ENCODE peak calls at places on chromosomes 6 and 20, in five cellular contexts. N is body of pancreas, V is tibial nerve, C is A549, J is HCT116. H is an unnamed sample.

GRCh38 chr6:148203970-148204369 is 138.7 kb upstream of the SASH1 start:
- DNase-seq in J (no peak), C (no peak), N (no peak), V (no peak), H (no peak)

GRCh38 chr6:39517763-39518162 is 195.3 kb upstream of the KCNK16 start:
- DNase-seq in J (no peak), C (no peak), N (no peak), V (no peak), H (no peak)

GRCh38 chr6:89530982-89531381 is 98.0 kb downstream of the ANKRD6 start:
- DNase-seq in N (no peak), C (no peak), J (no peak), V (no peak), H (no peak)

GRCh38 chr6:165448210-165448609 is 138.8 kb upstream of the C6orf118 start:
- DNase-seq in J (no peak), V (no peak), N (no peak), C (peak), H (no peak)

GRCh38 chr20:48904566-48905321 is 16.8 kb upstream of the ARFGEF2 start:
- DNase-seq in C (peak), N (peak), V (peak), J (peak), H (peak)

GRCh38 chr6:131268303-131268702 is 133.0 kb downstream of the AKAP7 start:
- DNase-seq in V (no peak), N (no peak), C (no peak), J (no peak), H (no peak)

GRCh38 chr20:9758752-9759151 is 80.1 kb downstream of the PAK5 start:
- DNase-seq in N (no peak), V (no peak), C (no peak), J (no peak), H (no peak)

GRCh38 chr6:145685932-145686331 is 49.4 kb downstream of the EPM2A start:
- DNase-seq in J (no peak), V (no peak), N (no peak), C (no peak), H (no peak)

GRCh38 chr20:34693414-34693813 is 10.7 kb upstream of the TP53INP2 start:
- DNase-seq in N (no peak), V (no peak), C (no peak), J (no peak), H (no peak)

GRCh38 chr6:135254471-135254870 is 73.4 kb downstream of the MYB start:
- DNase-seq in C (no peak), V (no peak), J (no peak), N (no peak), H (peak)
- TF ChIP-seq POLR2A in C (no peak), V (no peak), J (no peak), N (no peak), H (no peak)

GRCh38 chr6:15522856-15523529 is 139.8 kb downstream of the DTNBP1 start:
- DNase-seq in C (no peak), J (no peak), V (no peak), N (no peak), H (peak)
- TF ChIP-seq POLR2A in C (no peak), J (no peak), V (no peak), N (no peak), H (no peak)

GRCh38 chr20:47667531-47668312 is 117.6 kb downstream of the SULF2 start:
- DNase-seq in V (no peak), J (no peak), N (no peak), C (no peak), H (no peak)

GRCh38 chr20:47666304-47666703 is 119.0 kb downstream of the SULF2 start:
- DNase-seq in N (no peak), C (no peak), J (no peak), V (no peak), H (no peak)

GRCh38 chr20:47665221-47665991 is 119.9 kb downstream of the SULF2 start:
- DNase-seq in C (no peak), V (no peak), N (no peak), J (no peak), H (no peak)

GRCh38 chr20:47668313-47669156 is 116.7 kb downstream of the SULF2 start:
- DNase-seq in V (no peak), N (no peak), C (no peak), J (no peak), H (no peak)

GRCh38 chr20:47667086-47667485 is 118.2 kb downstream of the SULF2 start:
- DNase-seq in J (no peak), N (no peak), V (no peak), C (no peak), H (no peak)
- TF ChIP-seq POLR2A in J (no peak), N (no peak), V (no peak), C (no peak), H (no peak)

GRCh38 chr6:47112311-47112710 is 70.2 kb upstream of the ADGRF1 start:
- DNase-seq in V (no peak), N (no peak), C (no peak), J (no peak), H (no peak)

GRCh38 chr6:47114460-47114859 is 72.3 kb upstream of the ADGRF1 start:
- DNase-seq in N (no peak), J (no peak), C (no peak), V (no peak), H (no peak)

GRCh38 chr6:47116086-47116485 is 74.0 kb upstream of the ADGRF1 start:
- DNase-seq in N (no peak), C (no peak), V (no peak), J (no peak), H (no peak)

GRCh38 chr6:47117314-47117713 is 75.2 kb upstream of the ADGRF1 start:
- DNase-seq in C (no peak), N (no peak), J (no peak), V (no peak), H (no peak)

DNA sequence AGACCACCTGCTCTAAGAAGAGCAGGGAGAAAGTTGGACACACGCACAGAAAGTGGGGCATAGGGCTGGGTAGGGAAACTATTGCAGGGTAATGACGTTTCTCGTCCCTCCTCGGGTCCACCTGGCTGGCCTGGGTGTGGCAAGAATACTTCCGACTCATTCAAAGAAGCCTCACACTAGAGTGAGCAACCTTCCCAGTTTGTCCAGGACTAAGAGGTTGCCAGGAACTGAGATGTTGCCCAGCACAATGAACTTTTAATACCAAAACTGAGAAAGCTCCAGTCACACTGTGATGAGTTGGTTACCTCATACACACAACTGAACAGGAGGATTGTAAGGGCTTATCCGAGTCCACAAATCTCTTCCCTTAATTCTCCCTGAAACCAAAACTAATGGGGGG is 74.5 kb upstream of the ADGRF1 start:
- DNase-seq in C (no peak), J (no peak), V (no peak), N (no peak), H (no peak)
- TF ChIP-seq POLR2A in C (no peak), J (no peak), V (no peak), N (no peak), H (no peak)

GRCh38 chr6:10721850-10722569 is 860 bp upstream of the TMEM14C start:
- DNase-seq in J (no peak), V (no peak), C (no peak), N (no peak), H (no peak)

GRCh38 chr6:10722570-10722819 is 375 bp upstream of the TMEM14C start:
- DNase-seq in V (no peak), J (no peak), C (no peak), N (no peak), H (no peak)

GRCh38 chr6:10722820-10723651 is at the start of gene TMEM14C:
- DNase-seq in V (peak), N (peak), C (peak), J (peak), H (peak)

GRCh38 chr6:10719386-10720228 is 3.3 kb upstream of the TMEM14C start:
- DNase-seq in J (no peak), C (no peak), N (no peak), V (no peak), H (peak)

GRCh38 chr6:10720229-10720959 is 2.5 kb upstream of the TMEM14C start:
- DNase-seq in N (peak), J (no peak), C (no peak), V (no peak), H (peak)
- TF ChIP-seq POLR2A in N (peak), J (no peak), C (no peak), V (no peak), H (peak)

GRCh38 chr20:409697-410559 is 1.8 kb downstream of the RBCK1 start:
- DNase-seq in J (no peak), C (no peak), V (no peak), N (peak), H (no peak)

GRCh38 chr20:406200-407096 is 1.7 kb upstream of the RBCK1 start:
- DNase-seq in N (no peak), C (no peak), V (no peak), J (no peak), H (no peak)

GRCh38 chr20:407097-407952 is 774 bp upstream of the RBCK1 start:
- DNase-seq in C (peak), J (peak), V (peak), N (peak), H (peak)

GRCh38 chr20:408843-409696 is 971 bp downstream of the RBCK1 start:
- DNase-seq in V (no peak), N (no peak), J (no peak), C (no peak), H (peak)

DNA sequence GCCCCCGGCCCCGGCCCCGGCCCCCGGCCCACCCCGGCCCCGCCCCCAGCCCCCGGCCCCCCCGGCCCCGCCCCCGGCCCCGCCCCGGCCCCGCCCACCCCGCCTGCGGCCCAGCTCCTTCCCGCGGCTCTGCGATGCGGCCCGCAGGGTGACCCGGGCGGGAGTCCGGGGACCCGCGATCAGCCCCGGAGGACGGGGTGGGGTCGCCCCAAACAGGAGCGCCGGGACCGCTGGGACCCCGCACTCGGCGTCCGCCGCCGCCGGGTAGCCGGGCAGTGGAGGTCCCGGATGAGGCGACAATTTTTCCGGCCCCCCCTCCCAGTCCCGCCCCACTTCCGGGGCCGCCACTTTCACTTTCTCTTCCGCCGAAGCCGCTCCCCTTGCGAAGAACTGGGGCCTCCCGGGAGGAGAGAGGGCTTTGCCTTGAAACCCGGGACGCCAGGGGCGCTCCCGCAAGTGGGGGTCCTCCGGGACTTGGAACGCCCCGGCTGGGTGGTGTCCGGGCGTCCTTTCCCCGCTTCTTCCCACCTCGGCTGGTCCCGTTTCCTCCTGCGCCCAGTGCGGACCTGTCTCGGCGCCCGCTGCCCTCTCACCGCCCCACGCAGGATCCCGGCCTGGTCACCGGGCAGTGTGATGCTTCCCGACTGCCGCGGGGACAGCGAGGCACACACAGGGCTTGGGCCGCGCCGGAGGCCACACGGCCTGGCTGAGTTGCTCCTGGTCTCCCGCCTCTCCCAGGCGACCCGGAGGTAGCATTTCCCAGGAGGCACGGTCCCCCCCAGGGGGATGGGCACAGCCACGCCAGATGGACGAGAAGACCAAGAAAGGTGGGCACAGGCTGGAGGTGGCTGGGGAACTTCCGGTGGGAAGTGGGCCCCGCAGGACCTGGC is at the start of gene RBCK1:
- DNase-seq in V (peak), C (peak), J (peak), N (peak), H (peak)
- TF ChIP-seq POLR2A in V (peak), C (peak), J (peak), N (peak), H (peak)

GRCh38 chr6:30160791-30161261 is at the start of gene TRIM10:
- DNase-seq in N (no peak), J (no peak), C (no peak), V (no peak), H (peak)

GRCh38 chr6:30163918-30164654 is 740 bp downstream of the TRIM15 start:
- DNase-seq in V (no peak), N (no peak), C (no peak), J (no peak), H (no peak)

GRCh38 chr6:30162265-30163089 is 869 bp upstream of the TRIM15 start:
- DNase-seq in V (no peak), C (no peak), J (no peak), N (no peak), H (no peak)

GRCh38 chr6:30164714-30165113 is 1.4 kb downstream of the TRIM15 start:
- DNase-seq in C (no peak), J (no peak), V (no peak), N (no peak), H (no peak)

DNA sequence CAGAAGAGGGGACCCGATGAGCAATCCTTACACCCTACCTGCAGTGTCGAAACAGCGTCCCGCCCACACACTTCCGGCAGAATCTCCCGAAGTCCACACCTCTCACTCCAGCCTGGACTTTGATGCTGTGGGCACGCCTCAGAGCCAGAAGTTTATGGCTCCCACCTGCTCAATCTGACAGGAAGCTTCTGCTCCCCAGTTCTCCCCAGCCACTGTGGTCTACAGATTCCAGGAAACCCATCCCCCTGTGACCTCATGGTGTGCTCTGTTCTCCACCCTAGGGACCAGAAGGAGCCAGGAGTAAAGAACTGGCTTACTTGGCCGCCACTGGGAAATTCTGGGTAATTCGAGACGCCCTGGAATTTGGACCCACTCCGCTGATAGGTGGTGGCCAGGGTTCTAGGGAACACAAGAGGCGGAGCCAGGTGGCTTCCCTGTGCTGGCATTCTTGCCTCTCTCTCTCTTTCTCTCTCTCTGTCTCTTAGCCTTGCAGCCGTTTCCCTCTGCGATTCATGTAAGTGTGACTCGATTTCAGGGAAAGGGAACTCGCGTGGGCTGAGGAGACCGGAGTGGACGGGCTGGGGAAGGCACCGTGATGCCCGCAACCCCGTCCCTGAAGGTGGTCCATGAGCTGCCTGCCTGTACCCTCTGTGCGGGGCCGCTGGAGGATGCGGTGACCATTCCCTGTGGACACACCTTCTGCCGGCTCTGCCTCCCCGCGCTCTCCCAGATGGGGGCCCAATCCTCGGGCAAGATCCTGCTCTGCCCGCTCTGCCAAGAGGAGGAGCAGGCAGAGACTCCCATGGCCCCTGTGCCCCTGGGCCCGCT is at the start of gene TRIM15:
- DNase-seq in V (no peak), J (peak), N (no peak), C (no peak), H (no peak)
- TF ChIP-seq POLR2A in V (no peak), J (no peak), N (no peak), C (no peak), H (no peak)

DNA sequence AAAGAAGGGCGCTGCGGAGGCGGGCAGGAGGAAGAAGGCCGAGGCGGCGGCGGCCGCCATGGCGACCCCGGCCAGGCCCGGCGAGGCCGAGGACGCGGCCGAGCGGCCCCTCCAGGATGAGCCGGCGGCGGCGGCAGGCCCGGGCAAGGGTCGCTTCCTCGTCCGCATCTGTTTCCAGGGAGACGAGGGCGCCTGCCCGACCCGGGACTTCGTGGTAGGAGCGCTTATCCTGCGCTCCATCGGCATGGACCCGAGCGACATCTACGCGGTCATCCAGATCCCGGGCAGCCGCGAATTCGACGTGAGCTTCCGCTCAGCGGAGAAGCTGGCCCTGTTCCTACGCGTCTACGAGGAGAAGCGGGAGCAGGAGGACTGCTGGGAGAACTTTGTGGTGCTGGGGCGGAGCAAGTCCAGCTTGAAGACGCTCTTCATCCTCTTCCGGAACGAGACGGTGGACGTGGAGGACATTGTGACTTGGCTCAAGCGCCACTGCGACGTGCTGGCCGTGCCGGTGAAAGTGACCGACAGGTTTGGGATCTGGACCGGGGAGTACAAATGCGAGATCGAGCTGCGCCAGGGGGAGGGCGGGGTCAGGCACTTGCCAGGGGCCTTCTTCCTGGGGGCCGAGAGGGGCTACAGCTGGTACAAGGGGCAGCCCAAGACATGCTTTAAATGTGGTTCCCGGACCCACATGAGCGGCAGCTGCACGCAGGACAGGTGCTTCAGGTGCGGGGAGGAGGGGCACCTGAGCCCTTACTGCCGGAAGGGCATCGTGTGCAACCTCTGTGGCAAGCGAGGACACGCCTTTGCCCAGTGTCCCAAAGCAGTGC is 770 bp downstream of the ZCCHC3 start:
- DNase-seq in J (no peak), V (peak), C (peak), N (peak), H (peak)
- TF ChIP-seq POLR2A in J (peak), V (no peak), C (peak), N (peak), H (no peak)

GRCh38 chr6:18503588-18504231 is 116.6 kb downstream of the RNF144B start:
- DNase-seq in V (peak), N (peak), J (peak), C (peak), H (peak)
- TF ChIP-seq POLR2A in V (no peak), N (no peak), J (no peak), C (no peak), H (no peak)

DNA sequence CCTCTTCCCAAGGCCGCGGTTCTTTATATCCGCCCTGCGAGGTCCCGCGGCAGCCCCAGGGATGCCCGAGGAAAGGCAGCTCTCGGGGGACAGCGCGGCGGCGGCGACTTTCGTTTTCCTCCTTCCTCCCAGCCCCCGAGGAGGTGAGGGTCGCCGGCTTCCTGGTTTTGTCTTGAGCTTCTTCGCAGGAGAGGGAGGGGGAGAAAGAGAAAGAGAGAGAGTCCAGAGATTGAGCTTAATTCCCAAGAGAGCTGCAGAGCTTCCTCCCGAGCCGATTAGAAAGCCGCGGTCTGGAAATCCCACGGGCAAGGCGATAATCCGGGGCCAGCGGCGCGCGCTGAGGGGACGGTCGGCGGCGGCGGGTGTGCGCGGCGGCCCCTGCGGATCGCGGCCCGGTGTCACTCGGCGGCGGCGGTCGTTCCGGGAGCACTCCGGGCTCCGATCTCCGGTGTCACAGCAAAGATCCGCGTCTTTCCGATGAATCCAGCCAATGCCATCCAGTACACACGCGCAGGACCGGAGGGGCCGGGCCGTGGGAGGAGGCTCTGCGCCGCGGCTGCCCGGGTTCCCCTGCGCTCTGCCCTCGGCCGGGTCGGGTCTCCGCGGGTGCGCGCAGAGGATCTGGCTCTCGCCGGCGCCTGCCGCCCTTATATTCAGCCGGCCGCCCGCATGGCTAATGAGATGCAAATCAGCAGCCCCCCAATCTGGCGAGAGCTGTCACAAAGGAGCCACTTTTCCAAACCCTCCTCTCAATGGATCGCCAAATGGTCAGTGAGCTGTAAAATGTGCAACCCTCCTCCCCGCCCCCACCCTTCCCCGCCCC is at the start of gene DLL1:
- DNase-seq in V (no peak), J (no peak), C (no peak), N (peak), H (peak)
- TF ChIP-seq POLR2A in V (no peak), J (no peak), C (no peak), N (peak), H (no peak)